ENCODE peak calls at places on chromosomes 13 and 19, in ten cellular contexts. F, D, H, N, W, A, C, P, S and L are unnamed samples.

GRCh38 chr19:48403606-48404005 is 10.1 kb downstream of the GRIN2D start:
- DNase-seq in N (peak), H (no peak), P (no peak), C (peak), F (no peak), D (no peak), A (peak), W (peak), S (no peak), L (peak)

GRCh38 chr19:16325161-16325527 is 518 bp downstream of the KLF2 start:
- DNase-seq in W (no peak), H (no peak), S (no peak), N (no peak), P (peak), A (peak), D (peak), C (peak), F (peak), L (no peak)

GRCh38 chr19:3346677-3347353 is 19.6 kb upstream of the NFIC start:
- DNase-seq in D (peak), P (peak), H (peak), C (peak), F (no peak), A (no peak), W (peak), S (peak), N (peak), L (no peak)

GRCh38 chr13:28955264-28955966 is 135.3 kb downstream of the MTUS2 start:
- DNase-seq in F (no peak), D (no peak), W (no peak), A (no peak), H (no peak), S (no peak), C (no peak), P (no peak), N (no peak), L (no peak)

GRCh38 chr13:99968521-99969367 is 2.8 kb downstream of the ZIC5 start:
- DNase-seq in C (no peak), H (no peak), N (no peak), A (no peak), F (no peak), P (no peak), D (peak), W (no peak), S (no peak), L (no peak)

GRCh38 chr19:37914908-37915307 is 7.9 kb downstream of the SIPA1L3 start:
- DNase-seq in A (no peak), N (no peak), D (no peak), C (no peak), W (no peak), H (no peak), S (no peak), F (no peak), P (no peak), L (no peak)

GRCh38 chr13:78060966-78061365 is 142.3 kb upstream of the EDNRB start:
- DNase-seq in F (no peak), S (no peak), W (no peak), H (no peak), D (no peak), C (no peak), A (no peak), P (no peak), N (no peak), L (no peak)

GRCh38 chr13:31913459-31913858 is 118.1 kb upstream of the FRY start:
- DNase-seq in S (no peak), P (no peak), D (no peak), H (no peak), C (no peak), N (no peak), F (no peak), W (peak), A (no peak), L (no peak)

GRCh38 chr19:805600-806550 is 8.6 kb downstream of the PTBP1 start:
- DNase-seq in W (no peak), D (no peak), N (no peak), F (peak), S (no peak), P (no peak), C (peak), H (no peak), A (no peak), L (no peak)

GRCh38 chr13:102944821-102945220 is 99.0 kb downstream of the ERCC5 start:
- DNase-seq in P (no peak), F (no peak), W (no peak), H (no peak), N (no peak), S (no peak), D (no peak), C (no peak), A (no peak), L (no peak)

GRCh38 chr19:24141612-24142011 is 54.6 kb downstream of the ZNF254 start:
- DNase-seq in H (no peak), D (no peak), F (no peak), C (no peak), S (no peak), P (no peak), N (no peak), W (no peak), A (no peak), L (no peak)

GRCh38 chr19:13181747-13182388 is 31.7 kb downstream of the IER2 start:
- DNase-seq in N (peak), P (peak), F (no peak), H (no peak), W (peak), S (peak), D (peak), A (peak), C (peak), L (no peak)

GRCh38 chr13:83086948-83087347 is 795.3 kb downstream of the SLITRK1 start:
- DNase-seq in C (no peak), A (no peak), H (no peak), D (no peak), W (no peak), N (no peak), P (no peak), S (no peak), F (no peak), L (no peak)

GRCh38 chr13:39186205-39186880 is 148.1 kb downstream of the NHLRC3 start:
- DNase-seq in C (no peak), H (no peak), F (no peak), P (peak), A (no peak), W (no peak), D (no peak), N (no peak), S (peak), L (no peak)

GRCh38 chr19:38736413-38737280 is 7.6 kb downstream of the CAPN12 start:
- DNase-seq in W (peak), H (peak), F (peak), C (peak), P (peak), S (no peak), D (peak), A (no peak), N (peak), L (peak)

GRCh38 chr19:1860821-1861598 is 2.4 kb downstream of the KLF16 start:
- DNase-seq in A (no peak), C (peak), W (no peak), S (no peak), P (no peak), H (peak), D (no peak), N (no peak), F (no peak), L (no peak)

GRCh38 chr19:57747472-57747807 is 825 bp downstream of the ZNF776 start:
- DNase-seq in C (no peak), H (no peak), D (no peak), N (no peak), P (no peak), F (no peak), W (no peak), S (no peak), A (no peak), L (no peak)

GRCh38 chr19:13334801-13335481 is 171.3 kb downstream of the CACNA1A start:
- DNase-seq in C (no peak), F (no peak), A (no peak), N (no peak), D (no peak), P (no peak), H (no peak), W (no peak), S (no peak), L (no peak)

GRCh38 chr13:70370924-70371323 is 262.7 kb upstream of the KLHL1 start:
- DNase-seq in W (no peak), F (no peak), C (no peak), N (no peak), H (no peak), D (no peak), S (no peak), P (no peak), A (no peak), L (no peak)

GRCh38 chr13:49300716-49301589 is 53.2 kb downstream of the CDADC1 start:
- DNase-seq in C (peak), D (peak), S (peak), A (peak), P (peak), W (peak), F (peak), H (no peak), N (peak), L (peak)

GRCh38 chr13:31504918-31505317 is 234.4 kb upstream of the RXFP2 start:
- DNase-seq in W (no peak), S (no peak), H (no peak), N (no peak), A (no peak), P (no peak), D (no peak), F (no peak), C (no peak), L (no peak)

GRCh38 chr13:23866420-23867026 is 22.7 kb downstream of the MIPEP start:
- DNase-seq in F (no peak), C (no peak), P (no peak), D (no peak), W (no peak), H (no peak), S (no peak), N (no peak), A (peak), L (no peak)

GRCh38 chr13:80716610-80717081 is 375.7 kb upstream of the SPRY2 start:
- DNase-seq in W (no peak), C (peak), A (no peak), P (no peak), S (no peak), D (peak), H (no peak), N (no peak), F (no peak), L (no peak)

GRCh38 chr19:21328402-21328801 is 808 bp downstream of the ZNF708 start:
- DNase-seq in D (no peak), N (no peak), S (no peak), P (no peak), A (no peak), C (no peak), H (no peak), W (no peak), F (no peak), L (no peak)

GRCh38 chr13:24668955-24669354 is 11.3 kb upstream of the ATP12A start:
- DNase-seq in D (no peak), F (peak), S (no peak), C (no peak), N (peak), P (no peak), H (no peak), W (no peak), A (no peak), L (no peak)

GRCh38 chr13:24683833-24684599 is 3.8 kb downstream of the ATP12A start:
- DNase-seq in S (peak), A (peak), W (peak), D (no peak), P (no peak), H (peak), F (peak), C (peak), N (peak), L (peak)

GRCh38 chr13:38804536-38804935 is 117.7 kb downstream of the FREM2 start:
- DNase-seq in C (no peak), F (no peak), A (no peak), S (no peak), N (no peak), D (no peak), H (no peak), W (no peak), P (no peak), L (no peak)

GRCh38 chr19:42040031-42040430 is 30.0 kb downstream of the GRIK5 start:
- DNase-seq in P (no peak), H (no peak), S (no peak), A (no peak), C (no peak), F (no peak), D (no peak), N (no peak), W (no peak), L (no peak)

GRCh38 chr13:79775830-79776229 is 294.9 kb downstream of the NDFIP2 start:
- DNase-seq in W (peak), S (peak), C (peak), D (no peak), H (no peak), P (no peak), A (no peak), N (no peak), F (no peak), L (no peak)

GRCh38 chr19:2867025-2867991 is at the start of gene ZNF556:
- DNase-seq in C (no peak), D (no peak), S (peak), P (no peak), A (peak), H (no peak), W (no peak), F (no peak), N (no peak), L (peak)

GRCh38 chr19:4067396-4068057 is 828 bp upstream of the ZBTB7A start:
- DNase-seq in S (no peak), W (no peak), P (peak), A (no peak), N (no peak), D (no peak), H (no peak), C (peak), F (peak), L (no peak)

GRCh38 chr13:113800576-113800926 is 41.5 kb downstream of the TMEM255B start:
- DNase-seq in C (no peak), F (no peak), W (no peak), A (no peak), D (no peak), S (no peak), H (no peak), N (no peak), P (no peak), L (no peak)

GRCh38 chr13:51646041-51646670 is 61.9 kb downstream of the WDFY2 start:
- DNase-seq in A (no peak), H (no peak), P (no peak), D (no peak), S (no peak), C (no peak), N (no peak), W (no peak), F (no peak), L (no peak)

GRCh38 chr13:40273173-40274000 is 393.1 kb downstream of the FOXO1 start:
- DNase-seq in N (no peak), H (no peak), W (no peak), P (no peak), S (no peak), D (no peak), A (no peak), F (no peak), C (no peak), L (no peak)

GRCh38 chr13:34114581-34114980 is 296.6 kb downstream of the RFC3 start:
- DNase-seq in S (no peak), D (no peak), N (no peak), F (no peak), A (no peak), C (no peak), P (no peak), W (no peak), H (no peak), L (no peak)

DNA sequence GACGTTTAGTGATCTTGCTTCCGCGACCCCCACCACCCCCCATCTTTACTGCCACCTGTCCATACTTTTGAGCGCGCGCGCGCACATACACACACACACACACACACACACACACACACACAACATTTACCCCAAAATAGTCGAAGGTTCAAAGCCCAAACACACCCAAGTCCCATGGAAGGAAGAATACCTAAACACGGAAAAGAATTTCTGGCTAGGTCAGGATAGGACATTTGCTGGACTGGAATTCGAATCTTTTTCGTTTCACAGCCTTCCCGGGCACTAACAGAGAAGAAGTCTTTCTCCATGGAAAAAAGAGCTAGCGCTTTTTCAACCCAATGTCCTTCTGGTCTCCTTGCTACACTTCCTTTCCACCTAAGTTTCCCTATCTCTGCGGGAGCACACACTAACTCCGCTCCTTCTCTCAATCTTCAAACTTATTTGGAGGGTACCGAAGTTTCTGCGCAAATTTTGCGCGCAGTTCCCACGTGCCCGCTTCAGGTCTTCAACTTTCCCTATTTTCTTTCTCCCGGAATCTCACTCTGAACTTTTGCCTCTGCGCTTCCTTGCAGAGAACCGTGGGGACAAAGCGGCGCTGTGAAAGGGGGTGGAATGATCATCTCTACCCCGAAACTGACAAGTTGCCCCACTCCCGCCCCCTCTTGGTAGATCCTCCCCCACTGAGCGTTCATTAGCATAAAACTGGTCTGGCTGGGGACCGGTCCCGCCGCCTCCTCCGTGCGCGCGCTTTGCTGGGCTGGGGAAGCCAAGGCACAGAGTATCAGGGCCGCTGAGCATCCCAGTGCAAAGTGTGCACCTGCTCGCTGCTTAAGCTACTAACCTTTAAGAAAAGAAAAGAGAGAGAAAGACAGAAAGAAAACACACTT is 2.7 kb downstream of the DACH1 start:
- DNase-seq in F (peak), W (peak), S (peak), D (peak), C (peak), H (peak), N (peak), A (no peak), P (peak), L (no peak)
- TF ChIP-seq POLR2A in F (peak), W (peak), S (no peak), D (no peak), C (no peak), H (no peak), N (peak), A (no peak), P (no peak), L (no peak)

GRCh38 chr13:60957816-60958215 is 457.8 kb downstream of the PCDH20 start:
- DNase-seq in F (no peak), W (no peak), N (no peak), S (no peak), C (no peak), H (no peak), P (no peak), A (no peak), D (no peak), L (no peak)

GRCh38 chr13:60959427-60959826 is 456.2 kb downstream of the PCDH20 start:
- DNase-seq in C (no peak), A (no peak), S (no peak), P (no peak), D (no peak), F (no peak), N (no peak), W (no peak), H (no peak), L (no peak)
- TF ChIP-seq POLR2A in C (no peak), A (no peak), S (no peak), P (no peak), D (no peak), F (no peak), N (no peak), W (no peak), H (no peak), L (no peak)

GRCh38 chr19:39832341-39833083 is 1.4 kb downstream of the DYRK1B start:
- DNase-seq in F (no peak), P (no peak), A (no peak), H (no peak), C (no peak), N (no peak), D (no peak), S (no peak), W (no peak), L (no peak)

GRCh38 chr19:39831679-39832078 is 2.3 kb downstream of the DYRK1B start:
- DNase-seq in W (no peak), A (no peak), S (no peak), F (no peak), D (no peak), N (no peak), C (no peak), P (no peak), H (no peak), L (no peak)

GRCh38 chr19:39834287-39834841 is 402 bp upstream of the DYRK1B start:
- DNase-seq in D (peak), W (no peak), F (no peak), P (no peak), H (no peak), N (no peak), A (no peak), S (no peak), C (no peak), L (no peak)

GRCh38 chr19:39833160-39833463 is 850 bp downstream of the DYRK1B start:
- DNase-seq in D (no peak), C (no peak), A (no peak), P (no peak), H (no peak), N (no peak), F (no peak), W (no peak), S (no peak), L (no peak)

GRCh38 chr19:39833464-39834286 is at the start of gene DYRK1B:
- DNase-seq in S (peak), H (peak), C (peak), P (peak), D (peak), F (peak), N (peak), A (peak), W (peak), L (peak)
- TF ChIP-seq POLR2A in S (peak), H (no peak), C (no peak), P (peak), D (no peak), F (peak), N (no peak), A (peak), W (peak), L (peak)

DNA sequence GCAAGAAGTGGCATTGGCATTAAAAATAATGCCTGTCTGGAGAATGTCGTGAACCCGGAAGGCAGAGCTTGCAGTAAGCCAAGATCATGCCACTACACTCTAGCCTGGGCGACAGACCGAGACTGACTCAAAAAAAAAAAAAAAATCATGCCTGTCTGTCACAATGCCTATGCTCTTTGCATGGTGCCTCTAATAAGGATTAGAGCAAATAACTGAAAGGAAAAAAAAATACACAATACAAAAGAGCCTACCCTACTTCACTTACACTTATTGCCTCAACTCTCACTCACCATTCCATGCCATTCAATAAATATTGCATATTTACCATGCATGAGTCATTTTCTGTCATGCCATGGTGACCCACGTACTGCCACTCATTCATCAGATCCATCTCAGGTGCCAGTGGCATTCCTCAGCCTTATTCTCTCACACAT is 49.1 kb downstream of the TBC1D4 start:
- DNase-seq in C (peak), W (no peak), S (no peak), N (no peak), P (no peak), H (no peak), F (no peak), D (no peak), A (no peak), L (no peak)
- TF ChIP-seq POLR2A in C (no peak), W (no peak), S (no peak), N (no peak), P (no peak), H (no peak), F (no peak), D (no peak), A (no peak), L (no peak)